ENCODE peak calls at places on chromosomes 16 and 17, in four cellular contexts. F is GM23248; P is CD8-positive, alpha-beta memory T cell; S is stomach. V is an unnamed sample.

GRCh38 chr17:59790936-59791335 is 83.5 kb downstream of the VMP1 start:
- DNase-seq in F (no peak), S (no peak), P (no peak), V (no peak)

GRCh38 chr17:72726936-72727335 is 365.6 kb downstream of the SLC39A11 start:
- DNase-seq in F (no peak), P (peak; percentile 26), S (no peak), V (no peak)

GRCh38 chr16:73107371-73107770 is 59.4 kb upstream of the ZFHX3 start:
- DNase-seq in S (no peak), P (no peak), F (no peak), V (no peak)

GRCh38 chr17:8015957-8016631 is 13.7 kb downstream of the GUCY2D start:
- DNase-seq in P (no peak), S (peak; percentile 66), F (peak; percentile 34), V (peak; percentile 46)

GRCh38 chr17:38915639-38915995 is 9.8 kb upstream of the LASP1NB start:
- DNase-seq in F (no peak), P (no peak), S (peak; percentile 4), V (no peak)

GRCh38 chr17:5711344-5711743 is 127.0 kb upstream of the NLRP1 start:
- DNase-seq in F (no peak), S (no peak), P (no peak), V (no peak)

GRCh38 chr17:68821860-68822693 is 133.1 kb downstream of the ABCA8 start:
- DNase-seq in P (no peak), F (peak; percentile 87), S (no peak), V (no peak)

GRCh38 chr17:83028851-83029250 is 50.6 kb upstream of the METRNL start:
- DNase-seq in S (peak; percentile 22), P (no peak), F (no peak), V (no peak)

GRCh38 chr17:14067347-14067746 is 2.0 kb upstream of the COX10 start:
- DNase-seq in S (no peak), P (no peak), F (peak; percentile 10), V (no peak)

GRCh38 chr17:360141-360705 is 7.6 kb upstream of the RPH3AL start:
- DNase-seq in F (no peak), P (no peak), S (no peak), V (no peak)

GRCh38 chr16:29974291-29975133 is 844 bp downstream of the TAOK2 start:
- DNase-seq in P (no peak), S (no peak), F (peak; percentile 44), V (no peak)

GRCh38 chr17:64969046-64969501 is 49.8 kb upstream of the LRRC37A3 start:
- DNase-seq in F (no peak), P (peak; percentile 56), S (no peak), V (no peak)

DNA sequence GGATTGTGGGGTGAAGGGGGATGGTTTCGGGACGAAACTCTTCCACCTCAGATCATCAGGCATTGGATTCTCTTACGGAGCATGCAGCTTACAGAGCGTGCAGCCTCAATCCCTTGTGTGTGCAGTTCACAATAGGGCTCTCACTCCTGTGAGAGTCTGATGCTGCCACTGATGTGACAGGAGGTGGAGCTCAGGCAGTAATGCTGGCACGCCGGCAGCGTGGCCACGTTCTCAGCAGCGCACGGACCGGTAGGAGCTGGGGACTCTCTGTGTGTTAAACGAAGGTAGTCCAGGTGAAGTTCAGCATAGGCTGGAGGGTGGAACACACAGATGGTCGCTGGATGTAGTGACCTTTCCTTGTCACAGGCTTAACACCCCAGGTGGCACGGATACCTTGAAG is 37.8 kb downstream of the SEC14L1 start:
- DNase-seq in F (no peak), P (no peak), S (no peak), V (peak; percentile 75)
- H3K4me1 ChIP-seq in F (peaks cover 18% of the 10 kb centered on the region), P (peaks cover 26% of the 10 kb centered on the region), S (peaks cover 37% of the 10 kb centered on the region), V (peaks cover 11% of the 10 kb centered on the region)

DNA sequence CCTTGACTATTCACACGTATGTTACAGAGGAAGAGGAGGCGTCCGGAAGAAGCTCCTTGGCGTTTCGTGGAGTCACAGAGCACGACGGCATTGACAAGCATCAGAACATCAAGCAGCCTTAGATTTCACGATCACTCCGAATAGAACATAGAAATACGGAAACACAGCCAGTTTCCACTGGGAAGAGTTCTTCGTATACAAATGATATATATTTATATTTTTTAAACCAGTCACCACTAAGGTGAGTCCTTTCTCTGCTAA is 3.1 kb downstream of the CBLN1 start:
- DNase-seq in P (no peak), F (no peak), S (no peak), V (no peak)
- H3K4me1 ChIP-seq in P (no peaks in the 10 kb centered on the region), F (no peaks in the 10 kb centered on the region), S (peaks cover 25% of the 10 kb centered on the region), V (peaks cover 3% of the 10 kb centered on the region)

GRCh38 chr16:88973415-88974050 is 3.5 kb downstream of the CBFA2T3 start:
- DNase-seq in F (no peak), P (no peak), S (no peak), V (no peak)
- H3K4me1 ChIP-seq in F (no peaks in the 10 kb centered on the region), P (no peaks in the 10 kb centered on the region), S (peaks cover 25% of the 10 kb centered on the region), V (no peaks in the 10 kb centered on the region)

GRCh38 chr16:85323230-85323960 is 211.1 kb upstream of the CIBAR2 start:
- DNase-seq in P (no peak), S (no peak), F (no peak), V (peak; percentile 68)
- H3K4me1 ChIP-seq in P (no peaks in the 10 kb centered on the region), S (peaks cover 32% of the 10 kb centered on the region), F (peaks cover 30% of the 10 kb centered on the region), V (peaks cover 28% of the 10 kb centered on the region)

V was measured in pancreas.